ENCODE peak calls at places on chromosomes 6 and 20, in nine cellular contexts. B is WTC11, H is anterior cingulate cortex, P is amniotic stem cell, T is foreskin fibroblast, A is COR-L47, E is iPS-NIHi11, Q is T-cell, S is renal cortical epithelial cell. F is an unnamed sample.

GRCh38 chr6:117496383-117496990 is 14.0 kb downstream of the DCBLD1 start:
- DNase-seq in E (no peak), P (no peak), B (no peak), Q (no peak), S (peak; percentile 78), H (no peak), T (peak; percentile 70), A (no peak), F (no peak)

GRCh38 chr20:47917549-47918070 is 132.3 kb upstream of the SULF2 start:
- DNase-seq in Q (no peak), T (no peak), A (no peak), H (no peak), B (no peak), E (no peak), P (no peak), S (no peak), F (no peak)

GRCh38 chr20:50991076-50991475 is 31.8 kb downstream of the KCNG1 start:
- DNase-seq in B (no peak), E (no peak), Q (no peak), A (no peak), P (no peak), T (no peak), H (no peak), S (no peak), F (no peak)

GRCh38 chr20:4070323-4071176 is 55.2 kb upstream of the RNF24 start:
- DNase-seq in T (no peak), A (no peak), E (no peak), S (no peak), Q (no peak), P (no peak), B (no peak), H (no peak), F (no peak)

GRCh38 chr6:34791164-34791841 is 580 bp upstream of the BLTP3A start:
- DNase-seq in T (peak; percentile 12), Q (no peak), P (no peak), A (peak; percentile 48), B (peak; percentile 63), H (peak; percentile 64), S (peak; percentile 18), E (peak; percentile 65), F (peak; percentile 75)

GRCh38 chr6:30411515-30412207 is 66.7 kb downstream of the RPP21 start:
- DNase-seq in H (peak; percentile 9), T (peak; percentile 22), Q (peak; percentile 36), P (no peak), E (peak; percentile 38), A (peak; percentile 33), S (peak; percentile 40), B (peak; percentile 80), F (no peak)

GRCh38 chr6:164331026-164331425 is 916.5 kb downstream of the QKI start:
- DNase-seq in E (no peak), P (no peak), S (no peak), H (no peak), Q (no peak), T (no peak), B (no peak), A (no peak), F (no peak)

GRCh38 chr6:125986956-125987617 is 747 bp downstream of the TRMT11 start:
- DNase-seq in B (no peak), A (no peak), E (no peak), H (no peak), Q (no peak), P (no peak), T (peak; percentile 7), S (peak; percentile 38), F (peak; percentile 12)

GRCh38 chr20:64065973-64066341 is 3.0 kb downstream of the TCEA2 start:
- DNase-seq in P (no peak), B (peak; percentile 47), Q (no peak), T (peak; percentile 81), A (no peak), S (peak; percentile 93), E (peak; percentile 69), H (no peak), F (no peak)

GRCh38 chr6:40719671-40720374 is 132.7 kb upstream of the LRFN2 start:
- DNase-seq in B (peak; percentile 13), S (peak; percentile 56), T (peak; percentile 45), H (no peak), Q (no peak), E (no peak), P (no peak), A (peak; percentile 26), F (no peak)

GRCh38 chr6:127854009-127854408 is 46.8 kb downstream of the THEMIS start:
- DNase-seq in H (no peak), Q (no peak), T (no peak), B (no peak), E (no peak), P (no peak), A (no peak), S (peak; percentile 11), F (no peak)

GRCh38 chr6:4280721-4281120 is 145.3 kb upstream of the ECI2 start:
- DNase-seq in H (no peak), T (peak; percentile 22), S (peak; percentile 88), E (peak; percentile 38), A (no peak), Q (no peak), B (no peak), P (peak; percentile 72), F (peak; percentile 37)

GRCh38 chr20:41329435-41330342 is 10.9 kb upstream of the LPIN3 start:
- DNase-seq in P (peak; percentile 97), E (no peak), S (peak; percentile 100), B (no peak), H (no peak), A (no peak), Q (no peak), T (peak; percentile 100), F (no peak)

GRCh38 chr6:144151010-144151727 is 852 bp downstream of the STX11 start:
- DNase-seq in Q (peak; percentile 36), E (no peak), A (no peak), S (peak; percentile 13), T (no peak), H (no peak), B (no peak), P (no peak), F (no peak)

GRCh38 chr6:79375635-79376425 is 141.3 kb upstream of the HMGN3 start:
- DNase-seq in S (no peak), B (no peak), Q (no peak), T (no peak), H (no peak), P (no peak), E (no peak), A (no peak), F (no peak)

GRCh38 chr6:39812853-39813533 is 20.8 kb downstream of the DAAM2 start:
- DNase-seq in H (peak; percentile 20), T (peak; percentile 28), A (no peak), E (no peak), B (no peak), S (peak; percentile 43), P (no peak), Q (no peak), F (no peak)

GRCh38 chr20:57526067-57526884 is 1.3 kb upstream of the CTCFL start:
- DNase-seq in E (peak; percentile 45), P (no peak), S (no peak), B (peak; percentile 70), A (peak; percentile 15), H (no peak), T (no peak), Q (no peak), F (no peak)

GRCh38 chr6:156720739-156721714 is 56.2 kb upstream of the ARID1B start:
- DNase-seq in S (peak; percentile 72), H (no peak), T (no peak), E (peak; percentile 44), A (no peak), B (peak; percentile 69), Q (no peak), P (no peak), F (no peak)

GRCh38 chr20:6622041-6622440 is 145.4 kb upstream of the BMP2 start:
- DNase-seq in T (no peak), P (no peak), H (no peak), Q (no peak), S (no peak), B (no peak), A (no peak), E (no peak), F (no peak)

GRCh38 chr6:46395530-46395929 is 95.7 kb downstream of the RCAN2 start:
- DNase-seq in E (no peak), S (no peak), H (no peak), B (no peak), A (no peak), P (no peak), T (no peak), Q (no peak), F (no peak)

GRCh38 chr20:41191562-41192500 is 54.5 kb downstream of the PLCG1 start:
- DNase-seq in B (no peak), H (no peak), E (no peak), T (no peak), A (no peak), S (no peak), P (no peak), Q (no peak), F (no peak)

GRCh38 chr6:112362827-112363565 is 15.9 kb downstream of the RFPL4B start:
- DNase-seq in A (no peak), T (no peak), Q (no peak), S (peak; percentile 1), B (no peak), E (no peak), H (no peak), P (no peak), F (no peak)

GRCh38 chr6:40425192-40425919 is 161.8 kb downstream of the LRFN2 start:
- DNase-seq in S (no peak), Q (no peak), H (peak; percentile 30), P (no peak), E (no peak), B (no peak), T (no peak), A (peak; percentile 80), F (peak; percentile 87)

GRCh38 chr20:561437-562231 is 18.0 kb upstream of the CSNK2A1 start:
- DNase-seq in Q (no peak), T (peak; percentile 43), B (peak; percentile 83), S (peak; percentile 61), H (peak; percentile 70), P (peak; percentile 41), A (peak; percentile 47), E (peak; percentile 83), F (peak; percentile 79)

GRCh38 chr6:142943746-142944125 is 1.2 kb downstream of the HIVEP2 start:
- DNase-seq in S (no peak), H (peak; percentile 46), E (no peak), P (no peak), Q (peak; percentile 40), A (no peak), B (no peak), T (no peak), F (peak; percentile 38)

GRCh38 chr20:56807118-56807517 is 178.0 kb downstream of the TFAP2C start:
- DNase-seq in T (no peak), A (no peak), H (peak; percentile 25), E (no peak), B (no peak), S (no peak), P (no peak), Q (no peak), F (peak; percentile 44)

F was measured in cerebellum.